ENCODE peak calls at places on chromosomes 11 and 22, in five cellular contexts. Y is glutamatergic neuron, O is A549, S is astrocyte of the spinal cord, J is ovary. I is an unnamed sample.

GRCh38 chr11:45146072-45147016 is at the start of gene PRDM11:
- DNase-seq in Y (peak), O (peak), S (peak), J (peak), I (peak)

GRCh38 chr22:48153726-48154125 is 1391.3 kb downstream of the TBC1D22A start:
- DNase-seq in Y (no peak), O (no peak), S (no peak), J (no peak), I (no peak)

GRCh38 chr11:76695767-76696166 is 25.2 kb upstream of the LRRC32 start:
- DNase-seq in Y (no peak), O (no peak), S (no peak), J (no peak), I (no peak)

GRCh38 chr11:22337571-22338464 is at the start of gene SLC17A6:
- DNase-seq in Y (peak), O (no peak), S (peak), J (no peak), I (no peak)

GRCh38 chr11:113014262-113014661 is 53.0 kb downstream of the NCAM1 start:
- DNase-seq in Y (peak), O (no peak), S (no peak), J (no peak), I (no peak)

GRCh38 chr11:96187779-96188624 is 155.0 kb downstream of the MAML2 start:
- DNase-seq in Y (no peak), O (no peak), S (peak), J (peak), I (no peak)

GRCh38 chr11:78651923-78652602 is 77.4 kb upstream of the NARS2 start:
- DNase-seq in Y (no peak), O (no peak), S (no peak), J (no peak), I (no peak)

GRCh38 chr11:78350101-78350645 is 67.4 kb downstream of the GAB2 start:
- DNase-seq in Y (no peak), O (no peak), S (peak), J (peak), I (no peak)

GRCh38 chr11:69368119-69368880 is 74.3 kb downstream of the MYEOV start:
- DNase-seq in Y (no peak), O (no peak), S (no peak), J (no peak), I (no peak)

GRCh38 chr22:42820075-42820763 is 36.9 kb downstream of the ARFGAP3 start:
- DNase-seq in Y (no peak), O (no peak), S (peak), J (no peak), I (no peak)

GRCh38 chr11:37946155-37946766 is 1348.2 kb upstream of the RAG2 start:
- DNase-seq in Y (no peak), O (no peak), S (peak), J (no peak), I (no peak)

GRCh38 chr11:127275771-127276170 is 275.2 kb upstream of the KIRREL3 start:
- DNase-seq in Y (no peak), O (no peak), S (no peak), J (no peak), I (no peak)

GRCh38 chr11:2800655-2801531 is 84.7 kb downstream of the CDKN1C start:
- DNase-seq in Y (peak), O (no peak), S (no peak), J (peak), I (peak)

GRCh38 chr11:131744847-131745246 is 374.4 kb downstream of the NTM start:
- DNase-seq in Y (no peak), O (no peak), S (peak), J (no peak), I (no peak)

GRCh38 chr11:83722392-83722791 is 436.2 kb upstream of the CCDC90B start:
- DNase-seq in Y (no peak), O (no peak), S (no peak), J (no peak), I (no peak)
- TF ChIP-seq CTCF in Y (no peak), O (no peak), S (no peak), J (no peak), I (no peak)

GRCh38 chr11:87072787-87073186 is 35.1 kb downstream of the TMEM135 start:
- DNase-seq in Y (no peak), O (no peak), S (no peak), J (no peak), I (no peak)
- TF ChIP-seq CTCF in Y (no peak), O (no peak), S (no peak), J (no peak), I (no peak)

GRCh38 chr11:80637011-80637410 is 1196.2 kb upstream of the TENM4 start:
- DNase-seq in Y (no peak), O (no peak), S (no peak), J (no peak), I (no peak)

GRCh38 chr11:80627364-80627763 is 1186.5 kb upstream of the TENM4 start:
- DNase-seq in Y (no peak), O (no peak), S (no peak), J (no peak), I (no peak)

GRCh38 chr11:80638296-80638695 is 1197.5 kb upstream of the TENM4 start:
- DNase-seq in Y (no peak), O (no peak), S (no peak), J (no peak), I (no peak)

GRCh38 chr11:80632156-80632555 is 1191.3 kb upstream of the TENM4 start:
- DNase-seq in Y (no peak), O (no peak), S (no peak), J (no peak), I (no peak)

GRCh38 chr11:80632691-80633090 is 1191.9 kb upstream of the TENM4 start:
- DNase-seq in Y (no peak), O (no peak), S (no peak), J (no peak), I (no peak)
- TF ChIP-seq CTCF in Y (no peak), O (no peak), S (no peak), J (no peak), I (no peak)

DNA sequence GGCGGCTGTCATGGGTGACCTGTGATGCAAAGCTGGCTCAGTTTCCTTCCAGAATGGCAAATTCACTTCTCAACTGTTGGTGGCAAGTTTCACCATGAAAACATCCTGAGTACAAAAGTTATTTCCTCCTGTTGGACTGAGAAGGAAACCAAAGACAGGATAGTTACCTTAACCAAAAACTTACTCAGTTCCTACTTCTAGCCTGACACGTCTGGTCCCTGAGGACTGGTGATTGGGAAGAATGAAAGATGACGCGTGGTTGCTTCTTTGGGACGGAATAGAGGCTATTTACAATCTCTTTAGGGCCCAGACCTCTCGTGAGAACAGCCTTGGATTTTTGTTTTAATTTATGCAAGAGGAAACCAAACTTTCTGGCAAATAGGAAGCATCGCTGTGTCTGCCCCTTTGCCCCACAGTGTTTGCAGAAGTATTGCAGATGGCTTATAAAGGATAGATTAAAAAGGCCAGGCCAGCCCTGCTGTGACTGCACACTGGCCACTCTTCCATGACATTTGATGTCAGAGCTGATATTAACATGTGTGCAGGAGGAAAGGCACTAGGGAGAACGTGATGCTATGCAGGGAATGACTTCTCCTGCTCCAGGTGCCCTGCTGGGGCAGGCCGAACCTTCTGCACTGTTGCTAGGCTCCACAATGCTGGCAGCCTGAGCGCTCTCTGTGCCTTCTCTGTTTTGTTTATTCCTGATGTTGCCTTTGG is 7.6 kb downstream of the VPS26B start:
- DNase-seq in Y (no peak), O (no peak), S (no peak), J (no peak), I (no peak)
- TF ChIP-seq CTCF in Y (no peak), O (no peak), S (no peak), J (no peak), I (no peak)

DNA sequence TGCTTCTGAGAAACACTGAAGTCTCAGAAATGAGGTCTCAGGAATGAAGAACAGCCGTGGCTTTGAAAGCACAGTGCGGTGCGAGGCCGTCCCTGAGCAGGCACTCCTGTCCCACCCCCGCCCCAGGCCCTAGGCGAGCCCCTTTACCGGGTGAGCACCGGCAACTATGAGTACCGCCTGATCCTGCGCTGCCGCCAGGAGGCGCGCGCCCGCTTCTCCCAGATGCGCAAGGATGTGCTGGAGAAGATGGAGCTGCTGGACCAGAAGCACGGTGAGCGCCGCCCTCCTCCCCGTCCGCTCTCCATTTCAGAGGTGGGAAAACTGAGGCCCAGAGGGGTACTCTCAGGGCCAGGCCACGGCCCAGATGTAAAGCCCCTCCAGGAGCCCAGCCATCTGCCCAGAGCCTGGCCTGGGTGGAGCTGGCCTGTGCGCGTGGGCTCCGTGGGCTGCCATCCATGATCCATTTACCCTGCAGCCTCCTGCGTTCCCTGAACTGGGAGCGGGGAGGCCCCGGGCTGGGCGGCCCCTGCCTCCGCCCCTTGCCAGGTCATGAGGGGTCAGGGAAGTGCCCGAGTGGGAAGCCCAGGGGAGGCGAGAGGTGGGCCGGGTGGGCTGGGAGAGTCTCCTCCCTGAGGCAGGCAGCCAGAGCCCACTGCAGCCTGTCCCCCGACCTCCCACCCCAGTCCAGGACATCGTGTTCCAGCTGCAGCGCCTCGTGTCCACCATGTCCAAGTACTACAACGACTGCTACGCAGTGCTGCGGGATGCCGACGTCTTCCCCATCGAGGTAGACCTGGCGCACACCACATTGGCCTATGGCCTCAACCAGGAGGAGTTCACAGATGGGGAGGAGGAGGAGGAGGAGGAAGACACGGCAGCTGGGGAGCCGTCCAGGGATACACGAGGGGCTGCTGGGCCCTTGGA is 9.5 kb downstream of the SLC16A8 start:
- DNase-seq in Y (peak), O (no peak), S (peak), J (no peak), I (no peak)
- TF ChIP-seq CTCF in Y (peak), O (no peak), S (peak), J (no peak), I (peak)